ENCODE peak calls at places on chromosomes 5 and 9, in five cellular contexts. R is dermis microvascular lymphatic vessel endothelial cell, W is brain microvascular endothelial cell, L is ELF-1, G is lower lobe of right lung. O is an unnamed sample.

GRCh38 chr9:122354536-122355199 is 16.2 kb upstream of the PTGS1 start:
- DNase-seq in W (no peak), L (no peak), R (no peak), G (no peak), O (no peak)

GRCh38 chr5:174327317-174327864 is 281.9 kb downstream of the NSG2 start:
- DNase-seq in L (peak; percentile 95), G (peak; percentile 63), R (peak; percentile 27), W (peak; percentile 68), O (no peak)

GRCh38 chr5:167294861-167295685 is 996.4 kb upstream of the WWC1 start:
- DNase-seq in R (peak; percentile 90), W (peak; percentile 82), G (no peak), L (no peak), O (no peak)

GRCh38 chr5:172691886-172692285 is 50.8 kb downstream of the NEURL1B start:
- DNase-seq in G (no peak), W (no peak), R (no peak), L (no peak), O (no peak)

GRCh38 chr5:107567901-107568671 is 102.7 kb downstream of the EFNA5 start:
- DNase-seq in L (peak; percentile 33), G (no peak), W (no peak), R (no peak), O (no peak)

GRCh38 chr9:124628741-124629140 is 121.5 kb upstream of the NR5A1 start:
- DNase-seq in R (no peak), L (no peak), W (no peak), G (no peak), O (no peak)

GRCh38 chr5:37251673-37252072 is 2.5 kb upstream of the CPLANE1 start:
- DNase-seq in R (no peak), G (no peak), W (no peak), L (no peak), O (no peak)

GRCh38 chr5:98248949-98249348 is 524.5 kb upstream of the RGMB start:
- DNase-seq in R (no peak), L (no peak), G (no peak), W (peak; percentile 81), O (no peak)

GRCh38 chr5:52837591-52838001 is 49.9 kb downstream of the ITGA1 start:
- DNase-seq in W (no peak), R (no peak), G (no peak), L (no peak), O (no peak)

GRCh38 chr5:133944263-133945230 is 23.9 kb downstream of the C5orf15 start:
- DNase-seq in L (peak; percentile 68), G (no peak), W (peak; percentile 40), R (peak; percentile 57), O (no peak)

GRCh38 chr9:6855860-6856259 is 98.1 kb downstream of the KDM4C start:
- DNase-seq in L (no peak), W (no peak), R (no peak), G (peak; percentile 49), O (no peak)

GRCh38 chr5:63805151-63805550 is 157.1 kb downstream of the HTR1A start:
- DNase-seq in L (no peak), W (no peak), G (no peak), R (no peak), O (no peak)

GRCh38 chr9:85262333-85262732 is 479.4 kb downstream of the AGTPBP1 start:
- DNase-seq in L (no peak), G (no peak), W (no peak), R (no peak), O (no peak)

GRCh38 chr9:83706703-83707517 is 848 bp downstream of the UBQLN1 start:
- DNase-seq in W (peak; percentile 17), G (peak; percentile 63), L (peak; percentile 88), R (no peak), O (peak; percentile 50)

GRCh38 chr9:128972956-128973355 is 25.5 kb downstream of the NUP188 start:
- DNase-seq in L (no peak), W (peak; percentile 71), G (no peak), R (no peak), O (no peak)